ENCODE peak calls at places on chromosome X, in ten cellular contexts. M is heart left ventricle, R is GM12891, O is A549, J is HCT116, H is erythroblast, K is adrenal gland, A is IMR-90, S is H54, U is esophagus squamous epithelium. X is an unnamed sample.

GRCh38 chrX:120446503-120446902 is 22.6 kb downstream of the LAMP2 start:
- DNase-seq in H (no peak), M (no peak), A (peak; percentile 59), J (no peak), R (no peak), O (no peak), S (no peak), U (no peak), K (peak; percentile 30), X (no peak)

GRCh38 chrX:134749651-134750450 is 91.6 kb upstream of the PLAC1 start:
- DNase-seq in A (no peak), H (no peak), O (no peak), R (no peak), J (no peak), U (no peak), M (no peak), S (no peak), K (no peak), X (no peak)

GRCh38 chrX:2150722-2151121 is 350.1 kb downstream of the DHRSX start:
- DNase-seq in R (no peak), S (no peak), M (no peak), O (no peak), K (no peak), U (no peak), J (no peak), H (no peak), A (no peak), X (no peak)

GRCh38 chrX:102129473-102129872 is 4.0 kb downstream of the TCEAL2 start:
- DNase-seq in O (peak; percentile 4), S (no peak), K (no peak), M (no peak), U (no peak), H (peak; percentile 0), R (no peak), A (peak; percentile 4), J (no peak), X (no peak)

GRCh38 chrX:119755981-119756533 is 2.3 kb upstream of the SOWAHD start:
- DNase-seq in R (peak; percentile 32), K (no peak), S (no peak), O (no peak), J (no peak), M (no peak), U (no peak), H (no peak), A (peak; percentile 73), X (peak; percentile 51)

GRCh38 chrX:135416546-135416945 is 5.2 kb upstream of the SMIM10L2A start:
- DNase-seq in S (no peak), M (no peak), A (no peak), R (no peak), U (no peak), J (no peak), O (no peak), K (no peak), H (no peak), X (no peak)

GRCh38 chrX:2974946-2975345 is 31.4 kb upstream of the ARSH start:
- DNase-seq in A (no peak), S (no peak), R (no peak), K (no peak), U (no peak), J (no peak), H (no peak), O (no peak), M (no peak), X (no peak)

GRCh38 chrX:41868392-41868977 is 54.9 kb downstream of the CASK start:
- DNase-seq in R (no peak), A (no peak), M (no peak), O (no peak), S (no peak), U (no peak), H (no peak), K (no peak), J (no peak), X (no peak)

GRCh38 chrX:2871817-2872216 is 43.1 kb downstream of the GYG2 start:
- DNase-seq in R (no peak), S (no peak), J (no peak), K (no peak), A (no peak), H (no peak), O (no peak), U (no peak), M (no peak), X (no peak)

GRCh38 chrX:121308276-121308805 is 260.9 kb downstream of the GLUD2 start:
- DNase-seq in H (no peak), K (peak; percentile 39), S (peak; percentile 23), J (peak; percentile 10), O (peak; percentile 4), R (no peak), M (no peak), A (no peak), U (no peak), X (peak; percentile 8)

GRCh38 chrX:57155171-57155570 is 18.0 kb upstream of the SPIN2A start:
- DNase-seq in S (no peak), R (no peak), O (no peak), M (no peak), J (no peak), U (no peak), K (no peak), H (no peak), A (no peak), X (peak; percentile 29)

GRCh38 chrX:24150051-24150790 is 692 bp downstream of the ZFX start:
- DNase-seq in S (peak; percentile 45), R (peak; percentile 57), O (peak; percentile 78), U (peak; percentile 75), A (peak; percentile 92), H (peak; percentile 92), K (peak; percentile 84), J (peak; percentile 61), M (peak; percentile 95), X (peak; percentile 95)

GRCh38 chrX:32183066-32183465 is 1028.3 kb downstream of the DMD start:
- DNase-seq in A (no peak), R (no peak), K (no peak), M (no peak), J (no peak), O (no peak), H (no peak), S (no peak), U (no peak), X (no peak)

GRCh38 chrX:111869639-111870034 is 6.3 kb upstream of the TRPC5OS start:
- DNase-seq in M (no peak), J (peak; percentile 16), K (peak; percentile 35), A (peak; percentile 63), H (peak; percentile 4), S (peak; percentile 2), R (no peak), U (no peak), O (peak; percentile 5), X (peak; percentile 7)

DNA sequence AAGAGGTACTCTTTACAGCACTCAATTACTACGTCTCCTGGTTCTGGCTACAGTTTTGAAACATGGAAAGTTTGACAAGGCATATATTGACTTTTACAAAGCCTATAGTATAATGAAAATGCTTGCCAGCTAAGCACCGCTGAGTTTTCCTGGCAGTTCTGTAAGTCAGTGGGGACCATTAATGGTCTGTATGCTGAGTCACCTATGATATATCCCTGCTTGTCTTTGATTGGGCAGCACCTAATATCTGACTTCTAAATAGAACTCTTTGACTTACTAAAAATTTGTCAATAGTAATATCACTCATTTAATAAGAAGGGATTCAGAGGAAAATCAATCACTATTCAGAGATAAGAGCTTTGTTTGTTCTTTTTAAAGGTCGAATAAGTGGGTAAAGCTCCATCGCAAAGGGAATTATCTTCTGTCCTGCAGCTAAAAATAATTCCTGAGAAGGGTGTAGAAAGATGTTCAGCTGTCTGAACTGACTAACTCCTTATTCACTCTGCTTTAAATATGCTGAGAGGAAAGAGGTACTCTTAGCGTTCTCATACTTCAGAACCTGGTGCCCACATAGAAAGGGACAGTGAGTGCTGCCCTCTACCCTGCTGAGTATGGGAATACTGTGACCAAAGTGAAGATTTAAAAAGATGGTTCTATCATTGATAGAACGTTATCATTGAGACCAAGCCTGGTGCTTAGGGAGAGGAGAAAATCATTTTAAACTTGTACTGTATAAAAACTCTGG is 959 bp downstream of the SMPX start:
- DNase-seq in R (no peak), H (no peak), O (no peak), J (no peak), S (no peak), M (no peak), K (no peak), U (no peak), A (no peak), X (no peak)
- TF ChIP-seq POLR2A in R (no peak), H (no peak), O (no peak), J (no peak), S (no peak), M (peak; percentile 14), K (no peak), U (no peak), A (no peak), X (no peak)

GRCh38 chrX:40173662-40174593 is 76.2 kb upstream of the BCOR start:
- DNase-seq in K (peak; percentile 88), A (no peak), S (no peak), U (peak; percentile 15), J (peak; percentile 72), O (no peak), H (peak; percentile 46), R (no peak), M (peak; percentile 51), X (peak; percentile 38)
- TF ChIP-seq POLR2A in K (peak; percentile 29), A (no peak), S (no peak), U (no peak), J (peak; percentile 11), O (no peak), H (no peak), R (no peak), M (no peak), X (no peak)

DNA sequence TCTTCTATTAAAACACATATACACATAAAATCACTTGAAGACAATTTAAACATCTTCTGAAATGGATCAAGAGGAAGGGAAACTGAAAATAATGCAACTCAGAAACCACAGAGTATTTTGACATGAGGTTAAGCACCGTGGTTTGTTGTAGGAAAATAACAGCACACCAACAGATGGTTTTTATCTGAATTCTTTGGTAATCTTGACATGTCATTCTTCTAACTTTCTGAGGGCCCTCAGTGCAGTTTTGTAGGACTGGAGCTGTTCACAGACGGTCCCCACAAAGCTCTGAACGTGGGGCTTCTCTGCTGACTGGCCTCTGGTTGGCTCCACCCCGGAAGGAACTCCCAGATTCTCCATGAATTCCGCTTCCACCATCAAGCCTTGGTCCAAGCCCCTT is 16.0 kb upstream of the TLR8 start:
- DNase-seq in S (no peak), J (no peak), M (no peak), O (no peak), R (no peak), H (no peak), K (no peak), U (no peak), A (no peak), X (no peak)
- TF ChIP-seq POLR2A in S (no peak), J (no peak), M (no peak), O (no peak), R (no peak), H (no peak), K (no peak), U (no peak), A (no peak), X (no peak)

DNA sequence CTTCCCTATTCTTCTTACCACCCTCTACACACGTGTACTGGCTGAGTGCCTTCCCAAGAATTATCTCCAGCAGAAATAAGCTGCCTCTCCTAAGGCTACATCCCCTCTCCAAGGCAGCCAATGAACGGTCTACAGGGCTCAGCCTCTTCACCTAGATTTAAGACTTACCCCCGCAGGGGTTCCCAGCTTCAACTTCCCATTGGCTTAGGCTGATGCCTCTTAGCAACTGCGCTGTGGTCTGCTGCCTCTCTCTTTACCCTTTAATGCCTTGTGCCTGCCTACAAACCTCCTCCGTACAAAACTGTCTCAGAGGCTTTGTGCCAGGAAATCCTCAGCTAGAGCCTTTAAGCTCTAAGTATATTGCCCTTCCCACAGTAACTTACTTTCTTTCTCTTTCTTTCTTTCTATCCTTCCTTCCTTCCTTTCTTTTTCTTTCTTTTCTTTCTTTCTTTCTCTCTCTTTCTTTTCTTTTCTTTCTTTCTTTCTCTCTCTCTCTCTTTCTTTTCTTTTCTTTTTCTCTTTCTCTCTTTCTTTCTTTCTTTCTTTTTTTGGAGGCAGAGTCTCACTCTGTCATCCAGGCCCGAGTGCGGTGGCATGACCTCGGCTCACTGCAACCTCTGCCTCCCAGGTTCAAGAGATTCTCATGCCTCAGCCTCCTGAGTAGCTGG is 15.1 kb upstream of the PIGA start:
- DNase-seq in A (no peak), J (no peak), S (no peak), H (no peak), K (no peak), U (no peak), R (no peak), O (no peak), M (no peak), X (no peak)
- TF ChIP-seq POLR2A in A (no peak), J (no peak), S (no peak), H (no peak), K (no peak), U (no peak), R (no peak), O (no peak), M (no peak), X (no peak)

X was measured in transverse colon.